ENCODE peak calls at places on chromosome 3, in ten cellular contexts. One of them, this sample, is unnamed. For H3K9me3, the result is how much of the 10 kb centered on the place peaks cover.

GRCh38 chr3:6508410-6508759 is 352.5 kb upstream of the GRM7 start:
- DNase-seq in IMR-90: no peak
- DNase-seq in neuronal stem cell: no peak
- DNase-seq in SK-N-SH: no peak
- DNase-seq in fibroblast of lung: no peak
- DNase-seq in GM23248: no peak
- DNase-seq in hepatocyte: no peak
- DNase-seq in H9: no peak
- DNase-seq in OCI-LY7: no peak
- DNase-seq in astrocyte: no peak
- DNase-seq in this sample: no peak

GRCh38 chr3:33047842-33048834 is 48.8 kb downstream of the GLB1 start:
- DNase-seq in IMR-90: no peak
- DNase-seq in neuronal stem cell: no peak
- DNase-seq in SK-N-SH: no peak
- DNase-seq in fibroblast of lung: no peak
- DNase-seq in GM23248: no peak
- DNase-seq in hepatocyte: no peak
- DNase-seq in H9: no peak
- DNase-seq in OCI-LY7: peak
- DNase-seq in astrocyte: no peak
- DNase-seq in this sample: peak

GRCh38 chr3:107629556-107629955 is 106.8 kb downstream of the BBX start:
- DNase-seq in IMR-90: peak
- DNase-seq in neuronal stem cell: no peak
- DNase-seq in SK-N-SH: no peak
- DNase-seq in fibroblast of lung: peak
- DNase-seq in GM23248: no peak
- DNase-seq in hepatocyte: no peak
- DNase-seq in H9: no peak
- DNase-seq in OCI-LY7: no peak
- DNase-seq in astrocyte: peak
- DNase-seq in this sample: no peak

GRCh38 chr3:127865941-127866340 is 43.6 kb upstream of the MGLL start:
- DNase-seq in IMR-90: peak
- DNase-seq in neuronal stem cell: no peak
- DNase-seq in SK-N-SH: no peak
- DNase-seq in fibroblast of lung: peak
- DNase-seq in GM23248: peak
- DNase-seq in hepatocyte: peak
- DNase-seq in H9: no peak
- DNase-seq in OCI-LY7: no peak
- DNase-seq in astrocyte: peak
- DNase-seq in this sample: no peak

GRCh38 chr3:157938154-157938774 is 168.0 kb downstream of the SHOX2 start:
- DNase-seq in IMR-90: peak
- DNase-seq in neuronal stem cell: no peak
- DNase-seq in SK-N-SH: no peak
- DNase-seq in fibroblast of lung: peak
- DNase-seq in GM23248: peak
- DNase-seq in hepatocyte: no peak
- DNase-seq in H9: no peak
- DNase-seq in OCI-LY7: no peak
- DNase-seq in astrocyte: peak
- DNase-seq in this sample: no peak

GRCh38 chr3:186902154-186902553 is 28.2 kb upstream of the ST6GAL1 start:
- DNase-seq in IMR-90: no peak
- DNase-seq in neuronal stem cell: no peak
- DNase-seq in SK-N-SH: no peak
- DNase-seq in fibroblast of lung: no peak
- DNase-seq in GM23248: no peak
- DNase-seq in hepatocyte: no peak
- DNase-seq in H9: no peak
- DNase-seq in OCI-LY7: no peak
- DNase-seq in astrocyte: peak
- DNase-seq in this sample: no peak

GRCh38 chr3:37480003-37480402 is 305.6 kb upstream of the LRRFIP2 start:
- DNase-seq in IMR-90: no peak
- DNase-seq in neuronal stem cell: no peak
- DNase-seq in SK-N-SH: peak
- DNase-seq in fibroblast of lung: no peak
- DNase-seq in GM23248: no peak
- DNase-seq in hepatocyte: no peak
- DNase-seq in H9: no peak
- DNase-seq in OCI-LY7: no peak
- DNase-seq in astrocyte: no peak
- DNase-seq in this sample: no peak

GRCh38 chr3:41200669-41201021 is 1.3 kb downstream of the CTNNB1 start:
- DNase-seq in IMR-90: peak
- DNase-seq in neuronal stem cell: peak
- DNase-seq in SK-N-SH: no peak
- DNase-seq in fibroblast of lung: peak
- DNase-seq in GM23248: peak
- DNase-seq in hepatocyte: peak
- DNase-seq in H9: no peak
- DNase-seq in OCI-LY7: peak
- DNase-seq in astrocyte: peak
- DNase-seq in this sample: no peak

GRCh38 chr3:113804701-113805100 is 33.9 kb upstream of the GRAMD1C start:
- DNase-seq in IMR-90: no peak
- DNase-seq in neuronal stem cell: no peak
- DNase-seq in SK-N-SH: no peak
- DNase-seq in fibroblast of lung: no peak
- DNase-seq in GM23248: no peak
- DNase-seq in hepatocyte: no peak
- DNase-seq in H9: no peak
- DNase-seq in OCI-LY7: no peak
- DNase-seq in astrocyte: no peak
- DNase-seq in this sample: no peak

GRCh38 chr3:72722930-72723726 is 125.1 kb downstream of the SHQ1 start:
- DNase-seq in IMR-90: peak
- DNase-seq in neuronal stem cell: no peak
- DNase-seq in SK-N-SH: no peak
- DNase-seq in fibroblast of lung: peak
- DNase-seq in GM23248: peak
- DNase-seq in hepatocyte: no peak
- DNase-seq in H9: no peak
- DNase-seq in OCI-LY7: no peak
- DNase-seq in astrocyte: peak
- DNase-seq in this sample: no peak

GRCh38 chr3:143751643-143752178 is 96.6 kb downstream of the SLC9A9 start:
- DNase-seq in IMR-90: no peak
- DNase-seq in neuronal stem cell: no peak
- DNase-seq in SK-N-SH: no peak
- DNase-seq in fibroblast of lung: no peak
- DNase-seq in GM23248: no peak
- DNase-seq in hepatocyte: no peak
- DNase-seq in H9: no peak
- DNase-seq in OCI-LY7: peak
- DNase-seq in astrocyte: no peak
- DNase-seq in this sample: no peak

GRCh38 chr3:160667452-160667851 is 9.5 kb upstream of the ARL14 start:
- DNase-seq in IMR-90: peak
- DNase-seq in neuronal stem cell: no peak
- DNase-seq in SK-N-SH: no peak
- DNase-seq in fibroblast of lung: peak
- DNase-seq in GM23248: peak
- DNase-seq in hepatocyte: peak
- DNase-seq in H9: no peak
- DNase-seq in OCI-LY7: no peak
- DNase-seq in astrocyte: peak
- DNase-seq in this sample: no peak

GRCh38 chr3:124859025-124859424 is 28.1 kb downstream of the ITGB5 start:
- DNase-seq in IMR-90: peak
- DNase-seq in neuronal stem cell: no peak
- DNase-seq in SK-N-SH: no peak
- DNase-seq in fibroblast of lung: peak
- DNase-seq in GM23248: peak
- DNase-seq in hepatocyte: peak
- DNase-seq in H9: no peak
- DNase-seq in OCI-LY7: no peak
- DNase-seq in astrocyte: peak
- DNase-seq in this sample: no peak

GRCh38 chr3:184593923-184594303 is 32.3 kb downstream of the EPHB3 start:
- DNase-seq in IMR-90: no peak
- DNase-seq in neuronal stem cell: no peak
- DNase-seq in SK-N-SH: no peak
- DNase-seq in fibroblast of lung: no peak
- DNase-seq in GM23248: no peak
- DNase-seq in hepatocyte: no peak
- DNase-seq in H9: no peak
- DNase-seq in OCI-LY7: no peak
- DNase-seq in astrocyte: no peak
- DNase-seq in this sample: no peak
- H2AFZ ChIP-seq in IMR-90: no peak
- H2AFZ ChIP-seq in neuronal stem cell: peak
- H2AFZ ChIP-seq in SK-N-SH: no peak
- H2AFZ ChIP-seq in fibroblast of lung: no peak
- H2AFZ ChIP-seq in GM23248: no peak
- H2AFZ ChIP-seq in hepatocyte: no peak
- H2AFZ ChIP-seq in H9: no peak
- H2AFZ ChIP-seq in OCI-LY7: no peak
- H2AFZ ChIP-seq in astrocyte: no peak
- H2AFZ ChIP-seq in this sample: no peak

GRCh38 chr3:71121429-71122167 is 461.9 kb downstream of the FOXP1 start:
- DNase-seq in IMR-90: no peak
- DNase-seq in neuronal stem cell: no peak
- DNase-seq in SK-N-SH: no peak
- DNase-seq in fibroblast of lung: no peak
- DNase-seq in GM23248: no peak
- DNase-seq in hepatocyte: no peak
- DNase-seq in H9: no peak
- DNase-seq in OCI-LY7: no peak
- DNase-seq in astrocyte: no peak
- DNase-seq in this sample: no peak

GRCh38 chr3:71119171-71119570 is 464.4 kb downstream of the FOXP1 start:
- DNase-seq in IMR-90: peak
- DNase-seq in neuronal stem cell: no peak
- DNase-seq in SK-N-SH: no peak
- DNase-seq in fibroblast of lung: no peak
- DNase-seq in GM23248: peak
- DNase-seq in hepatocyte: no peak
- DNase-seq in H9: no peak
- DNase-seq in OCI-LY7: no peak
- DNase-seq in astrocyte: peak
- DNase-seq in this sample: no peak

GRCh38 chr3:71120012-71120411 is 463.5 kb downstream of the FOXP1 start:
- DNase-seq in IMR-90: no peak
- DNase-seq in neuronal stem cell: no peak
- DNase-seq in SK-N-SH: no peak
- DNase-seq in fibroblast of lung: no peak
- DNase-seq in GM23248: no peak
- DNase-seq in hepatocyte: peak
- DNase-seq in H9: no peak
- DNase-seq in OCI-LY7: no peak
- DNase-seq in astrocyte: no peak
- DNase-seq in this sample: no peak

GRCh38 chr3:71117572-71118247 is 465.8 kb downstream of the FOXP1 start:
- DNase-seq in IMR-90: peak
- DNase-seq in neuronal stem cell: no peak
- DNase-seq in SK-N-SH: no peak
- DNase-seq in fibroblast of lung: peak
- DNase-seq in GM23248: peak
- DNase-seq in hepatocyte: no peak
- DNase-seq in H9: no peak
- DNase-seq in OCI-LY7: no peak
- DNase-seq in astrocyte: peak
- DNase-seq in this sample: no peak

GRCh38 chr3:71118406-71118805 is 465.1 kb downstream of the FOXP1 start:
- DNase-seq in IMR-90: no peak
- DNase-seq in neuronal stem cell: no peak
- DNase-seq in SK-N-SH: no peak
- DNase-seq in fibroblast of lung: no peak
- DNase-seq in GM23248: no peak
- DNase-seq in hepatocyte: no peak
- DNase-seq in H9: no peak
- DNase-seq in OCI-LY7: no peak
- DNase-seq in astrocyte: no peak
- DNase-seq in this sample: no peak
- H3K9me3 ChIP-seq in IMR-90: under half
- H3K9me3 ChIP-seq in neuronal stem cell: under half
- H3K9me3 ChIP-seq in SK-N-SH: under half
- H3K9me3 ChIP-seq in fibroblast of lung: under half
- H3K9me3 ChIP-seq in GM23248: under half
- H3K9me3 ChIP-seq in hepatocyte: under half
- H3K9me3 ChIP-seq in H9: under half
- H3K9me3 ChIP-seq in OCI-LY7: under half
- H3K9me3 ChIP-seq in astrocyte: under half
- H3K9me3 ChIP-seq in this sample: under half

GRCh38 chr3:170656293-170656692 is 70.4 kb upstream of the SLC7A14 start:
- DNase-seq in IMR-90: no peak
- DNase-seq in neuronal stem cell: no peak
- DNase-seq in SK-N-SH: no peak
- DNase-seq in fibroblast of lung: no peak
- DNase-seq in GM23248: no peak
- DNase-seq in hepatocyte: no peak
- DNase-seq in H9: no peak
- DNase-seq in OCI-LY7: no peak
- DNase-seq in astrocyte: no peak
- DNase-seq in this sample: no peak
- H2AFZ ChIP-seq in IMR-90: no peak
- H2AFZ ChIP-seq in neuronal stem cell: no peak
- H2AFZ ChIP-seq in SK-N-SH: no peak
- H2AFZ ChIP-seq in fibroblast of lung: no peak
- H2AFZ ChIP-seq in GM23248: no peak
- H2AFZ ChIP-seq in hepatocyte: no peak
- H2AFZ ChIP-seq in H9: no peak
- H2AFZ ChIP-seq in OCI-LY7: no peak
- H2AFZ ChIP-seq in astrocyte: no peak
- H2AFZ ChIP-seq in this sample: no peak

GRCh38 chr3:108830991-108831390 is 8.4 kb downstream of the TRAT1 start:
- DNase-seq in IMR-90: no peak
- DNase-seq in neuronal stem cell: peak
- DNase-seq in SK-N-SH: no peak
- DNase-seq in fibroblast of lung: no peak
- DNase-seq in GM23248: no peak
- DNase-seq in hepatocyte: no peak
- DNase-seq in H9: no peak
- DNase-seq in OCI-LY7: no peak
- DNase-seq in astrocyte: no peak
- DNase-seq in this sample: no peak
- H3K9me3 ChIP-seq in IMR-90: under half
- H3K9me3 ChIP-seq in neuronal stem cell: under half
- H3K9me3 ChIP-seq in SK-N-SH: under half
- H3K9me3 ChIP-seq in fibroblast of lung: under half
- H3K9me3 ChIP-seq in GM23248: under half
- H3K9me3 ChIP-seq in hepatocyte: under half
- H3K9me3 ChIP-seq in H9: under half
- H3K9me3 ChIP-seq in OCI-LY7: under half
- H3K9me3 ChIP-seq in astrocyte: under half
- H3K9me3 ChIP-seq in this sample: under half

DNA sequence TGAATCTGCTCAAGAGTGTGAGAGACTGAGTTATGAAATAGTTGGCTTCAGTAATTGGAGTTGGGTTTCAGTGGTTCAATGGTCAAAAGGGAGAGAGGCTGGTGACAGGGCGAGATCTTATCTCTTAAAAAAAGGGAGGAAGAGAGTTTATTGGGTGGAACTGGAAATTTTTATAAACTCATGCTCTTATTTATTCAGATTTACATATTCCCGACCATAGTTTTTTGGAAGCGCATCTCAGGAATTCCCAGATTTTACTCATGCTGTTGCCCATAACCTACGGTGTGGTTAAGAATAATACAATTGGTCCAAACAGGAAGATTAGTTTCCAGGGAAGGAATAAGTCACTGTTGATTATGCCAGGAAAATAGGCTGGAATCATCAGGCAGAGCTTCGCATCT is 41.4 kb downstream of the CD200 start:
- DNase-seq in IMR-90: no peak
- DNase-seq in neuronal stem cell: no peak
- DNase-seq in SK-N-SH: no peak
- DNase-seq in fibroblast of lung: peak
- DNase-seq in GM23248: no peak
- DNase-seq in hepatocyte: no peak
- DNase-seq in H9: no peak
- DNase-seq in OCI-LY7: no peak
- DNase-seq in astrocyte: peak
- DNase-seq in this sample: no peak
- H2AFZ ChIP-seq in IMR-90: no peak
- H2AFZ ChIP-seq in neuronal stem cell: no peak
- H2AFZ ChIP-seq in SK-N-SH: no peak
- H2AFZ ChIP-seq in fibroblast of lung: no peak
- H2AFZ ChIP-seq in GM23248: no peak
- H2AFZ ChIP-seq in hepatocyte: no peak
- H2AFZ ChIP-seq in H9: no peak
- H2AFZ ChIP-seq in OCI-LY7: no peak
- H2AFZ ChIP-seq in astrocyte: no peak
- H2AFZ ChIP-seq in this sample: no peak

This sample was measured in MM.1S.